ENCODE peak calls at places on chromosomes 3 and 15, in six cellular contexts. D is tibial nerve, Z is spleen, C is HepG2, I is A549, X is heart left ventricle. B is an unnamed sample.

GRCh38 chr3:177385831-177386301 is 188.6 kb upstream of the TBL1XR1 start:
- DNase-seq in C (no peak), D (no peak), I (no peak), Z (no peak), X (no peak), B (no peak)

GRCh38 chr3:37279226-37279625 is 104.8 kb upstream of the LRRFIP2 start:
- DNase-seq in X (no peak), Z (no peak), I (no peak), C (no peak), D (no peak), B (no peak)

GRCh38 chr3:45942051-45942825 is 1.0 kb upstream of the CXCR6 start:
- DNase-seq in D (no peak), Z (no peak), X (no peak), I (no peak), C (no peak), B (no peak)

GRCh38 chr3:183475019-183475418 is 46.6 kb upstream of the MCF2L2 start:
- DNase-seq in D (no peak), X (no peak), I (no peak), Z (no peak), C (no peak), B (no peak)

GRCh38 chr15:99504823-99505551 is 60.8 kb upstream of the MEF2A start:
- DNase-seq in X (no peak), I (no peak), D (no peak), Z (peak), C (peak), B (peak)

GRCh38 chr3:193590088-193590856 is 2.7 kb upstream of the OPA1 start:
- DNase-seq in Z (no peak), D (no peak), I (peak), X (no peak), C (no peak), B (no peak)

GRCh38 chr3:25580534-25580933 is 84.2 kb downstream of the TOP2B start:
- DNase-seq in D (no peak), I (no peak), C (no peak), X (no peak), Z (no peak), B (no peak)

GRCh38 chr3:5217824-5218595 is 30.5 kb downstream of the EDEM1 start:
- DNase-seq in Z (no peak), I (no peak), X (no peak), D (no peak), C (no peak), B (no peak)

GRCh38 chr15:100394726-100395125 is 53.0 kb upstream of the ADAMTS17 start:
- DNase-seq in C (no peak), D (no peak), I (no peak), X (no peak), Z (no peak), B (no peak)

GRCh38 chr15:98927057-98927456 is 80.5 kb downstream of the PGPEP1L start:
- DNase-seq in I (no peak), Z (no peak), X (no peak), C (no peak), D (no peak), B (no peak)

GRCh38 chr3:109973733-109974132 is 636.4 kb upstream of the DPPA4 start:
- DNase-seq in D (no peak), Z (no peak), I (no peak), C (no peak), X (no peak), B (no peak)

GRCh38 chr3:18778094-18778493 is 353.0 kb upstream of the SATB1 start:
- DNase-seq in Z (no peak), D (no peak), C (no peak), X (no peak), I (no peak), B (no peak)

GRCh38 chr3:126998728-126999127 is 15.8 kb downstream of the PLXNA1 start:
- DNase-seq in X (no peak), D (no peak), Z (no peak), I (no peak), C (no peak), B (no peak)

GRCh38 chr15:40032125-40032839 is 6.7 kb downstream of the SRP14 start:
- DNase-seq in X (no peak), Z (no peak), D (no peak), I (no peak), C (no peak), B (no peak)

GRCh38 chr3:157119369-157119951 is 40.5 kb downstream of the CCNL1 start:
- DNase-seq in X (no peak), Z (no peak), C (peak), D (no peak), I (no peak), B (no peak)

GRCh38 chr3:54307616-54308180 is 185.3 kb downstream of the CACNA2D3 start:
- DNase-seq in I (no peak), D (no peak), Z (no peak), X (no peak), C (no peak), B (no peak)

GRCh38 chr3:105876745-105877624 is 8.2 kb upstream of the CBLB start:
- DNase-seq in I (no peak), X (no peak), Z (no peak), D (no peak), C (no peak), B (no peak)

GRCh38 chr3:36796896-36797295 is 32.5 kb upstream of the DCLK3 start:
- DNase-seq in I (peak), C (no peak), Z (no peak), D (no peak), X (no peak), B (no peak)

GRCh38 chr3:134476977-134477376 is 8.8 kb downstream of the ANAPC13 start:
- DNase-seq in C (no peak), I (no peak), Z (no peak), X (peak), D (no peak), B (no peak)

GRCh38 chr15:89654847-89655805 is at the start of gene KIF7:
- DNase-seq in D (no peak), I (peak), Z (no peak), C (peak), X (no peak), B (no peak)

GRCh38 chr3:4993276-4994143 is 14.3 kb downstream of the BHLHE40 start:
- DNase-seq in D (no peak), Z (no peak), X (no peak), I (no peak), C (no peak), B (peak)

GRCh38 chr15:101852356-101852755 is 40.4 kb downstream of the OR4F15 start:
- DNase-seq in C (no peak), D (no peak), X (no peak), I (no peak), Z (no peak), B (no peak)

GRCh38 chr15:69973102-69973714 is 124.5 kb downstream of the TLE3 start:
- DNase-seq in D (no peak), C (peak), I (peak), X (no peak), Z (no peak), B (peak)

GRCh38 chr3:148606979-148607378 is 90.7 kb upstream of the AGTR1 start:
- DNase-seq in X (no peak), C (no peak), D (no peak), Z (no peak), I (no peak), B (no peak)

GRCh38 chr3:177135841-177136492 is 61.3 kb downstream of the TBL1XR1 start:
- DNase-seq in I (peak), C (peak), Z (no peak), X (no peak), D (no peak), B (no peak)

GRCh38 chr3:169695051-169695450 is 31.5 kb upstream of the MECOM start:
- DNase-seq in C (no peak), D (no peak), Z (no peak), X (no peak), I (no peak), B (no peak)

GRCh38 chr3:104126463-104126862 is 1240.2 kb upstream of the ALCAM start:
- DNase-seq in D (no peak), X (no peak), C (no peak), Z (no peak), I (no peak), B (no peak)

GRCh38 chr15:64233299-64233698 is 70.5 kb upstream of the PPIB start:
- DNase-seq in Z (no peak), X (no peak), C (no peak), I (no peak), D (no peak), B (no peak)

GRCh38 chr15:64235552-64235951 is 72.7 kb upstream of the PPIB start:
- DNase-seq in C (no peak), I (no peak), D (no peak), X (no peak), Z (no peak), B (no peak)

GRCh38 chr15:64236156-64236555 is 73.3 kb upstream of the PPIB start:
- DNase-seq in Z (no peak), C (no peak), X (no peak), D (no peak), I (no peak), B (no peak)

GRCh38 chr15:64229129-64229724 is 66.4 kb upstream of the PPIB start:
- DNase-seq in C (no peak), X (no peak), D (no peak), I (no peak), Z (no peak), B (no peak)

DNA sequence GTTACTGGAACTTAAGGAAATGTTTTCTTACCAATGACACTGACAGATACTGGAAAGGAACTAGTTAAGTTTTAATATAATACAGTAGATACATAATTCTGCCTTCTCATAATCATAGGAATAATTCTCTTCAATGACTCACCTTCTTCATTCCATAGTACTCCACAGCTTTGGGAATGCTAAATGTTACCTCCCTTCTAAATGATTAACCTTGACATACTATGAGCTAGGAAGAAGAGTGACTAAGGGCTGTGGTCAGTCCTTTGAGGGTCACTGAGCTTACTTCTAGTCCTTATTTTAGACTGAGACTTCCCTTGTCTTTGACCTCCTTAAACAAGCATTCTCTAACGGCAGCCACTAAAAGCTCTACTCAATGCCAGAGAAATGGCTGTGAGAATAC is 69.6 kb upstream of the PPIB start:
- DNase-seq in D (no peak), Z (no peak), I (peak), C (peak), X (no peak), B (no peak)
- TF ChIP-seq POLR2A in D (no peak), Z (no peak), I (no peak), C (no peak), X (no peak), B (no peak)

DNA sequence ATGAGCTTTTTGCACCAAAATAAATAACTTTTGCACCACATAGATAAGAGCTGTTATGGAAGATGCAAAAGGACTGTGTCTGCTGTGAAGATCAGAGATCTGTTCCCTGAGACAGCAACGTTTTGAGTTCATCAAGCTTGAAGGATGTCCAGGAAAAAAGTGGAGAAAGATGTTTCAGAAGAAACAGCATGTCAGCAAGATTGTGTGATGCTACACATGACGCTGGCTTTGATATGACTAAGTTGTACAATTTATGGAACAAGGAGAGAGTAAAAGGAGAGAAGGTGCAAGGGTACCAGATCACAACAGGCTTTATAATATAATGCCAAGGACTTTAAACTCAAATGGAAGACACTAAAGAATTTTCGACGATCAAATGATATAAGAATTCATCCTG is 16.6 kb downstream of the TJP1 start:
- DNase-seq in C (no peak), Z (no peak), I (no peak), D (no peak), X (no peak), B (no peak)
- H3K4me3 ChIP-seq in C (no peak), Z (no peak), I (no peak), D (no peak), X (no peak), B (no peak)

GRCh38 chr15:27459836-27460235 is 488.9 kb downstream of the GABRG3 start:
- DNase-seq in X (no peak), C (no peak), Z (no peak), D (no peak), I (no peak), B (no peak)

GRCh38 chr15:27454281-27455060 is 483.5 kb downstream of the GABRG3 start:
- DNase-seq in Z (no peak), I (peak), D (no peak), X (no peak), C (no peak), B (no peak)

GRCh38 chr15:27456807-27457206 is 485.8 kb downstream of the GABRG3 start:
- DNase-seq in X (no peak), D (no peak), Z (no peak), I (no peak), C (no peak), B (no peak)

GRCh38 chr15:27457766-27458165 is 486.8 kb downstream of the GABRG3 start:
- DNase-seq in D (no peak), I (no peak), Z (no peak), C (no peak), X (no peak), B (no peak)

GRCh38 chr15:27458370-27459084 is 487.5 kb downstream of the GABRG3 start:
- DNase-seq in I (no peak), D (no peak), Z (no peak), X (no peak), C (no peak), B (no peak)
- H3K27ac ChIP-seq in I (no peak), D (no peak), Z (no peak), X (no peak), C (no peak), B (no peak)

GRCh38 chr15:82829234-82829633 is 19.8 kb downstream of the WHAMM start:
- DNase-seq in D (no peak), Z (no peak), I (no peak), X (no peak), C (no peak), B (no peak)
- TF ChIP-seq POLR2A in D (no peak), Z (no peak), I (no peak), X (no peak), C (no peak), B (no peak)